ENCODE peak calls at places on chromosomes 3 and 15, in four cellular contexts. U is mesenchymal stem cell, L is neuronal stem cell, I is H1. W is an unnamed sample.

GRCh38 chr3:55180936-55181535 is 253.2 kb upstream of the LRTM1 start:
- DNase-seq in U (peak; percentile 50), L (no peak), I (no peak), W (peak; percentile 9)

GRCh38 chr3:98561727-98562521 is 30.1 kb downstream of the GPR15 start:
- DNase-seq in U (peak; percentile 41), L (no peak), I (no peak), W (no peak)

GRCh38 chr3:119305271-119305670 is 11.1 kb downstream of the ARHGAP31 start:
- DNase-seq in U (peak; percentile 47), L (no peak), I (no peak), W (no peak)

GRCh38 chr3:182803006-182803405 is 9.7 kb downstream of the ATP11B start:
- DNase-seq in U (no peak), L (no peak), I (no peak), W (no peak)

GRCh38 chr3:59914251-59914650 is 864.4 kb upstream of the CFAP20DC start:
- DNase-seq in U (no peak), L (no peak), I (no peak), W (no peak)

GRCh38 chr3:17639257-17639656 is 103.2 kb downstream of the TBC1D5 start:
- DNase-seq in U (peak; percentile 80), L (no peak), I (no peak), W (peak; percentile 29)

GRCh38 chr3:81218023-81218422 is 543.4 kb downstream of the GBE1 start:
- DNase-seq in U (no peak), L (peak; percentile 9), I (no peak), W (peak; percentile 55)

GRCh38 chr3:52636673-52637072 is 49.0 kb downstream of the PBRM1 start:
- DNase-seq in U (no peak), L (no peak), I (no peak), W (no peak)

GRCh38 chr3:124560406-124561215 is 169.6 kb upstream of the UMPS start:
- DNase-seq in U (no peak), L (no peak), I (no peak), W (peak; percentile 16)

GRCh38 chr15:81002254-81003022 is 1.7 kb downstream of the TLNRD1 start:
- DNase-seq in U (peak; percentile 43), L (no peak), I (no peak), W (no peak)

GRCh38 chr15:79640206-79640605 is 208.1 kb downstream of the MINAR1 start:
- DNase-seq in U (peak; percentile 63), L (no peak), I (no peak), W (peak; percentile 21)

GRCh38 chr3:156812521-156813335 is 13.4 kb upstream of the LEKR1 start:
- DNase-seq in U (peak; percentile 93), L (no peak), I (no peak), W (no peak)

GRCh38 chr3:103048371-103048722 is 613.5 kb downstream of the ZPLD1 start:
- DNase-seq in U (peak; percentile 0), L (no peak), I (no peak), W (no peak)

GRCh38 chr3:177550667-177551066 is 353.4 kb upstream of the TBL1XR1 start:
- DNase-seq in U (no peak), L (no peak), I (no peak), W (no peak)

GRCh38 chr3:72739521-72740466 is 108.5 kb downstream of the SHQ1 start:
- DNase-seq in U (no peak), L (no peak), I (no peak), W (no peak)

GRCh38 chr15:74631935-74632560 is 16.4 kb downstream of the CLK3 start:
- DNase-seq in U (peak; percentile 57), L (peak; percentile 26), I (no peak), W (peak; percentile 73)

GRCh38 chr3:170499562-170500156 is 81.0 kb downstream of the CLDN11 start:
- DNase-seq in U (no peak), L (no peak), I (no peak), W (peak; percentile 83)

GRCh38 chr3:186722457-186722856 is 5.3 kb downstream of the KNG1 start:
- DNase-seq in U (peak; percentile 6), L (no peak), I (peak; percentile 17), W (no peak)

GRCh38 chr3:112247900-112248299 is 46.1 kb downstream of the SLC9C1 start:
- DNase-seq in U (no peak), L (no peak), I (no peak), W (no peak)

GRCh38 chr3:43872901-43873300 is 182.2 kb downstream of the ABHD5 start:
- DNase-seq in U (peak; percentile 44), L (no peak), I (no peak), W (no peak)

GRCh38 chr15:76236350-76236749 is 74.9 kb downstream of the ETFA start:
- DNase-seq in U (no peak), L (no peak), I (no peak), W (no peak)

GRCh38 chr15:38894260-38894948 is 329.8 kb upstream of the RASGRP1 start:
- DNase-seq in U (peak; percentile 86), L (no peak), I (no peak), W (peak; percentile 35)

GRCh38 chr3:11555211-11555782 is 88.4 kb downstream of the VGLL4 start:
- DNase-seq in U (no peak), L (no peak), I (no peak), W (no peak)

GRCh38 chr3:158111861-158112260 is 2.0 kb downstream of the RSRC1 start:
- DNase-seq in U (no peak), L (no peak), I (no peak), W (no peak)

GRCh38 chr15:46260937-46261336 is 626.1 kb downstream of the SQOR start:
- DNase-seq in U (no peak), L (no peak), I (peak; percentile 34), W (no peak)

GRCh38 chr15:71057143-71057542 is 58.1 kb upstream of the THSD4 start:
- DNase-seq in U (no peak), L (no peak), I (no peak), W (no peak)

GRCh38 chr3:127820221-127820870 is 2.0 kb downstream of the MGLL start:
- DNase-seq in U (peak; percentile 63), L (no peak), I (no peak), W (peak; percentile 83)

GRCh38 chr3:177610677-177611654 is 413.7 kb upstream of the TBL1XR1 start:
- DNase-seq in U (no peak), L (no peak), I (no peak), W (no peak)

GRCh38 chr3:18062289-18063025 is 320.0 kb upstream of the TBC1D5 start:
- DNase-seq in U (no peak), L (no peak), I (no peak), W (no peak)

GRCh38 chr3:11651900-11652299 is 8.2 kb upstream of the VGLL4 start:
- DNase-seq in U (peak; percentile 58), L (no peak), I (no peak), W (no peak)

GRCh38 chr3:50604628-50605588 is 6.7 kb downstream of the CISH start:
- DNase-seq in U (no peak), L (no peak), I (no peak), W (no peak)

GRCh38 chr3:23811117-23811487 is 5.3 kb downstream of the UBE2E1 start:
- DNase-seq in U (no peak), L (no peak), I (no peak), W (no peak)

GRCh38 chr3:71584216-71585061 is 911 bp upstream of the FOXP1 start:
- DNase-seq in U (peak; percentile 62), L (peak; percentile 61), I (no peak), W (peak; percentile 77)

GRCh38 chr3:135621184-135621931 is 344.2 kb upstream of the PPP2R3A start:
- DNase-seq in U (no peak), L (no peak), I (no peak), W (no peak)

GRCh38 chr3:195097331-195098255 is 173.4 kb downstream of the XXYLT1 start:
- DNase-seq in U (no peak), L (no peak), I (no peak), W (no peak)

DNA sequence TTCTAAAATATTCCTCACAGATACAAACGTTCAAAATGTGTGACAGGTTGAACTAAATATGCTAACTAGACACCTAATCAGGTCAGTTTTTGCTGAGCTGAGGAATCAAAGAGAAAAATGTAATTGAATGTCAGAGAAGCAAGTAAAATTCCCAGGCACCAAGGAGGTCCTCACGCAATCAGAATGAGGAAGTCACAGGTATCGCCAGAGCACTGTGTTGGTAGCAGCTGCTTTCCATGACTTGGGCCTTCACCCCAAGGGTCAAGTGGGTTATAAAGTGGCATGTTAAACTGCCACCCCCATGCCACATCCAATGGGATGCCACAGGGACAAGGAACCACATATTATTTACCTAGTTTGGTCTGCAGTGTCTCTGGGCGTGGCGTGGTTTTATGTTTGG is 125.0 kb downstream of the TFG start:
- DNase-seq in U (no peak), L (no peak), I (no peak), W (no peak)
- H2BK12ac ChIP-seq in U (no peak overlapping the region), L (no peak overlapping the region), I (no peak overlapping the region), W (no peak overlapping the region)

DNA sequence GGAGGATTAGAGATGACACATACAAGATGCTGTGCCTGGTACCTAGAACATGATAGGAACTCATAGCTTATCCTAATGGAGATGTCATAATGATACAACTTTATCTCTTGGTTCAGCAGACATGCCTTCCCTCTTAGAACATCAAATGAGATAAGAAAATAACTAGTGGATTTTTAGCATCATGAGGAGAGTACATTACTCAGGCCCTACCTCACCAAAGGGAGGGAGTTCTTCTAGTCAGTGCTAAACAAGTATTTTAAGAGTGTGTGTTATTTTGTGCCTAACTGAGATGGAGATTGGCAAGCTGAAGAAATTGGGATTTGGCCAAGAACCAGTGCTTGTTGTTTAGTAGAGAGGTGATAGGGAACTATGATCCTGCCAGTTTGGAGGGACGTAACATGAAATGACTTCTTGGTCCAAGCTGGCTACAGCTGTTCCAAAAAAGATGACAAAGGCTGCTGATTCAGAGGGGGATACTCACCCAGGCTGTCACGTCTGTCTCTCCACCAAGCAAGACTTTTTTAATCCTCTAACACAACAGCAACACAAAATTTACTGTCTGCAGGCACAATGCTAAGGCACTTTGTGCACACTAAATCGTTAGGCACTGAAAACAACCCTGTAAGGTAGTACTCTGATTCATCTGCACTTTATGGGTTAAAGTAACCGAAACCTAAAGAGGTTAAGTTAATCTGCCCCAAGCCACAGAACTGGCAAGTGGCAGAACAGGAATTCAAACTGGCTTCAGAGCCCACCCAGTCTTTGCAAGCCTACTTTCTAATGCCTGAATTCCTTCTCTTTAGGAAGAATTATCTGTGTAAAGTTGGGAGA is 126.5 kb downstream of the CMSS1 start:
- DNase-seq in U (no peak), L (no peak), I (no peak), W (no peak)
- H3K18ac ChIP-seq in U (no peak overlapping the region), L (no peak overlapping the region), I (no peak overlapping the region), W (no peak overlapping the region)

GRCh38 chr3:42640771-42641370 is 12.6 kb upstream of the ZBTB47 start:
- DNase-seq in U (no peak), L (no peak), I (no peak), W (no peak)

GRCh38 chr3:42637001-42637400 is 16.5 kb upstream of the ZBTB47 start:
- DNase-seq in U (no peak), L (no peak), I (no peak), W (peak; percentile 17)

GRCh38 chr3:42640129-42640528 is 13.4 kb upstream of the ZBTB47 start:
- DNase-seq in U (no peak), L (no peak), I (no peak), W (no peak)

GRCh38 chr3:42638339-42638842 is 15.1 kb upstream of the ZBTB47 start:
- DNase-seq in U (no peak), L (no peak), I (no peak), W (no peak)

GRCh38 chr3:42639192-42639591 is 14.3 kb upstream of the ZBTB47 start:
- DNase-seq in U (no peak), L (no peak), I (no peak), W (no peak)
- H3K36me3 ChIP-seq in U (peaks cover 96% of the 10 kb centered on the region), L (peaks cover 99% of the 10 kb centered on the region), I (peaks cover 96% of the 10 kb centered on the region), W (peaks cover 38% of the 10 kb centered on the region)

DNA sequence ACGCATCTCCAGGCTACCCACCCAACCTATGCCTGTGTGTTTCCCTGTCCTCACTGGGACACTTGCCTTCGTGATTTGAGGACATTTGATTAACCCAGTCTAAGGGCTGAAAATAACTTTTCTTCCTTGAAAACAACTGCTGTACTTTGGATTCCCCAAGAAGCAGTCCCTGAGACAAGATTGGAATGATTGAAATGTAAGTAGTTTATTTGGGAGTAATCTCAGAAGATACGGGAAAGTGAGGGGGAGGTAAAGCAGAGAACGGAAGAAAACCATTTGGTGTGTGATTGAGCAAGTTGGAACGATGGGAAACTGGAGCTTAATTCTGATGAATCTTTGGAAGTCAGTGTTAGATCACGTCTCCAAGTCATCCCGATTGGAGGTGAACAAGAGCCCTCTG is 143.8 kb upstream of the LMCD1 start:
- DNase-seq in U (no peak), L (no peak), I (no peak), W (no peak)
- H2BK12ac ChIP-seq in U (no peak overlapping the region), L (no peak overlapping the region), I (no peak overlapping the region), W (no peak overlapping the region)

W was measured in trophoblast cell.